ENCODE peak calls at places on chromosomes 3 and 15, in eight cellular contexts. Z, O, C, G, T, V, J and R are unnamed samples.

GRCh38 chr3:139764936-139765335 is 87.2 kb upstream of the NMNAT3 start:
- DNase-seq in Z (no peak), O (no peak), C (no peak), G (no peak), T (no peak), V (no peak), J (no peak), R (no peak)

GRCh38 chr3:126344380-126345041 is 12.7 kb downstream of the KLF15 start:
- DNase-seq in Z (peak), O (no peak), C (no peak), G (peak), T (peak), V (peak), J (peak), R (no peak)

GRCh38 chr3:124246949-124247348 is 255.0 kb upstream of the ROPN1 start:
- DNase-seq in Z (no peak), O (peak), C (no peak), G (no peak), T (no peak), V (no peak), J (no peak), R (no peak)

GRCh38 chr3:14425574-14426304 is 23.3 kb downstream of the SLC6A6 start:
- DNase-seq in Z (no peak), O (no peak), C (no peak), G (no peak), T (peak), V (peak), J (no peak), R (no peak)

GRCh38 chr3:128447561-128448013 is 19.1 kb downstream of the DNAJB8 start:
- DNase-seq in Z (no peak), O (no peak), C (no peak), G (no peak), T (no peak), V (no peak), J (no peak), R (no peak)

GRCh38 chr3:88713233-88713691 is 394.2 kb upstream of the EPHA3 start:
- DNase-seq in Z (no peak), O (no peak), C (no peak), G (no peak), T (no peak), V (no peak), J (no peak), R (no peak)

GRCh38 chr3:78978037-78978436 is 789.8 kb downstream of the ROBO1 start:
- DNase-seq in Z (no peak), O (no peak), C (no peak), G (no peak), T (no peak), V (no peak), J (no peak), R (no peak)

GRCh38 chr3:7171493-7171892 is 310.6 kb downstream of the GRM7 start:
- DNase-seq in Z (no peak), O (no peak), C (no peak), G (no peak), T (peak), V (no peak), J (no peak), R (no peak)

GRCh38 chr3:170699158-170700053 is 113.5 kb upstream of the SLC7A14 start:
- DNase-seq in Z (no peak), O (no peak), C (no peak), G (no peak), T (no peak), V (no peak), J (peak), R (no peak)

GRCh38 chr3:59839810-59840515 is 790.1 kb upstream of the CFAP20DC start:
- DNase-seq in Z (no peak), O (no peak), C (no peak), G (no peak), T (no peak), V (no peak), J (no peak), R (no peak)

GRCh38 chr3:37308247-37308646 is 133.9 kb upstream of the LRRFIP2 start:
- DNase-seq in Z (no peak), O (peak), C (no peak), G (no peak), T (no peak), V (no peak), J (no peak), R (no peak)

GRCh38 chr15:68620721-68621528 is 42.1 kb downstream of the CORO2B start:
- DNase-seq in Z (no peak), O (no peak), C (peak), G (no peak), T (peak), V (no peak), J (peak), R (no peak)

GRCh38 chr15:86080302-86080701 is 631 bp downstream of the AGBL1 start:
- DNase-seq in Z (no peak), O (no peak), C (no peak), G (no peak), T (no peak), V (no peak), J (no peak), R (no peak)

GRCh38 chr3:192847918-192848317 is 69.7 kb downstream of the MB21D2 start:
- DNase-seq in Z (no peak), O (no peak), C (no peak), G (no peak), T (no peak), V (no peak), J (no peak), R (no peak)

GRCh38 chr3:39637807-39638206 is 170.3 kb downstream of the MOBP start:
- DNase-seq in Z (no peak), O (peak), C (no peak), G (no peak), T (no peak), V (no peak), J (no peak), R (no peak)

GRCh38 chr15:67574981-67575632 is 32.6 kb downstream of the MAP2K5 start:
- DNase-seq in Z (no peak), O (no peak), C (no peak), G (no peak), T (no peak), V (no peak), J (no peak), R (no peak)

GRCh38 chr3:179229177-179229576 is 21.7 kb downstream of the KCNMB3 start:
- DNase-seq in Z (no peak), O (no peak), C (no peak), G (no peak), T (no peak), V (no peak), J (no peak), R (no peak)

GRCh38 chr3:15405448-15406050 is 21.8 kb downstream of the METTL6 start:
- DNase-seq in Z (no peak), O (peak), C (peak), G (no peak), T (no peak), V (no peak), J (no peak), R (no peak)

GRCh38 chr3:70360985-70361384 is 48.5 kb upstream of the MDFIC2 start:
- DNase-seq in Z (no peak), O (no peak), C (no peak), G (no peak), T (no peak), V (no peak), J (no peak), R (no peak)

GRCh38 chr3:187968883-187969580 is 184.9 kb upstream of the LPP start:
- DNase-seq in Z (no peak), O (no peak), C (peak), G (no peak), T (no peak), V (no peak), J (peak), R (no peak)

GRCh38 chr3:11115548-11115947 is 38.7 kb upstream of the HRH1 start:
- DNase-seq in Z (no peak), O (no peak), C (no peak), G (no peak), T (no peak), V (no peak), J (no peak), R (no peak)

DNA sequence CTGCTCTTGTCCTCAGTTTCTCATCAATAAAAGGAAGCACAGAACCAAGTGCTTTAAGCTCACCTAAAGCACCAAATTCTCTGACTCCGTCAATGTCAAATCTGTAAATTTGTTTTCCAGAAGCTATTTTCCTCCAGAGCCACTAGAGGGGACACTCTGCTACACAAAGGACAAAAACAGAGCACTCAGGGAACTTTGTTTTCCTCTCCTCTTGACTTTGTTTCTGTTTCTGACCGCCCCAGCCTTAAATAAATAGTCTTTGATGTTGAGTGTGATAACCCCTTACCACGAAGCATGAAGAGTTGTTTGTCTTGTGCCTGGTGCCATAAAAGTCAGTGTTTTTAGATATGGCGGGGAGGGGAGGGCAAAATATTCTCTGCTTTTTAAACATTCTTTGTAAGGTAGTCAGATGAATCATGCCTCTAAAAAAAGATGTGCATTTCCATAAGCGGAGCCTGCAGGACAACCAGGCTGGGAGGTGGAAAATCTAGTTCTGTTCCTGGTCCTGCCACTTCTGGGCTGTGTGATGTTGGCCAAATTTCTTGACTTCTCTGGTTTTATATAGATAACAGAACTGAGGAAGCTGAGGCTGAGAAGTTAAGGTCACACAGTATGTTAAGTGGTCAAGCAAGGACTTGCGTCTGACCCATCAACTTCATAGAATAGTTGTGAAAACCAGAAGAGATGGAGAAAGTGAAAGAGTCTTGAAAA is 7.3 kb upstream of the ZBTB38 start:
- DNase-seq in Z (no peak), O (peak), C (peak), G (no peak), T (no peak), V (no peak), J (no peak), R (no peak)
- TF ChIP-seq CTCF in Z (peak), O (peak), C (peak), G (peak), T (no peak), V (no peak), J (peak), R (peak)

DNA sequence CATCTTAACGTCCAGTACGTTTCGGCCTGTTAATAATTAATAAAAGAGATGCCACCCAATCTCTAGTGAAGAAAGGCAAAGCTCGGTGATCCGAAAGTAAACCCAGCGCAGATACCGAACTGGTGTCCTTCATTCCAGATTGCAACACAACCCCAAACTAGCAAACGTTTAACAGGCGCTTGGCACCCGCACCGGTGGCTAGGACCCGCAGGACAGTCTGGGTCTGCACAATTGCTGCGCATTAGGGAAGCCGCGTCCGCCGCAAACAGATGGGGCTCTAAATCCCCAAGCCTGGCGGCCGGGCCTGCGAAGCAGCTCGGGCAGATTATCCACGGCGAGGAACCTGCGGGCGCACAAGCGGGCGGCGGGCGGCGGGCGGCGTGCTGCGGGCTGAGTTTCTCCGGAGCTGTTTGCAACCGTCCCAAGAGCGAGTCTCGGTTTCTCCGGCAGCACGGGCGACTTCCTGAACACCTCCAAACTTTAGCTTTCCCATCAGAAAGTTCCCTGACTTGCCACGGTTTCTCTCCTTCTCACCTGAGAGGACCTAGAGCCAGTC is 112.1 kb upstream of the ICE2 start:
- DNase-seq in Z (peak), O (no peak), C (peak), G (peak), T (peak), V (peak), J (peak), R (peak)
- TF ChIP-seq CTCF in Z (no peak), O (no peak), C (no peak), G (no peak), T (no peak), V (no peak), J (no peak), R (no peak)

GRCh38 chr3:28348637-28349396 is at the start of the genes AZI2 and ZCWPW2:
- DNase-seq in Z (peak), O (peak), C (peak), G (peak), T (peak), V (peak), J (peak), R (peak)
- TF ChIP-seq CTCF in Z (peak), O (no peak), C (no peak), G (no peak), T (no peak), V (no peak), J (peak), R (no peak)

DNA sequence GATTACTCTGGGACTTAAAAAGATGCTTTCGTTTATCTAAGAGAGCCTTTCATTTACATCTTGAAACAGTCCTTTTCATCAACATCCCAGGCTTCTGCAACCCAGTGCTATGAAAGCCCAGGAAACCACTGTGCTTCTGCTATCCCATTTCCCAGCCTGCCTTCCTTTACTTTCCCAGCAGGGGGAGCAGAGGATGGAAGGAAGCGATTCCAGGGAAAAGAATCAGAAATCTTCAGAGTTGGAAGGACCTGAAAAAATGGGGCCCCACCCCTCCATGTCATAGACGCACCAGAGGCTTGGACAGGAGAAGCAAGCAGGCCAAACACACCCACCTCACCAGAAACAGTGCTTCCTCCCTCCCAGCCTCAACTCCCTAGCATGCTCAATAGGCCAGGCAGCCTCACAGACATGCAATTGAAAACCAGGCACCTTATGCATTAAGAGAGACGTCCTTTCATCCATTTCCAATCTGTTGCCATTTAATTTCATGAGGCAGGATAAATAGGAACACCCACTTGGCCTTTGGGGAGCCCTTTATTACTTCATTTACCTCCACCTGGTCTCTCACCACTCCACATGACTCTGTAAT is 584.1 kb downstream of the NTRK3 start:
- DNase-seq in Z (peak), O (no peak), C (peak), G (no peak), T (no peak), V (no peak), J (peak), R (peak)
- TF ChIP-seq CTCF in Z (peak), O (no peak), C (peak), G (peak), T (no peak), V (no peak), J (peak), R (peak)

DNA sequence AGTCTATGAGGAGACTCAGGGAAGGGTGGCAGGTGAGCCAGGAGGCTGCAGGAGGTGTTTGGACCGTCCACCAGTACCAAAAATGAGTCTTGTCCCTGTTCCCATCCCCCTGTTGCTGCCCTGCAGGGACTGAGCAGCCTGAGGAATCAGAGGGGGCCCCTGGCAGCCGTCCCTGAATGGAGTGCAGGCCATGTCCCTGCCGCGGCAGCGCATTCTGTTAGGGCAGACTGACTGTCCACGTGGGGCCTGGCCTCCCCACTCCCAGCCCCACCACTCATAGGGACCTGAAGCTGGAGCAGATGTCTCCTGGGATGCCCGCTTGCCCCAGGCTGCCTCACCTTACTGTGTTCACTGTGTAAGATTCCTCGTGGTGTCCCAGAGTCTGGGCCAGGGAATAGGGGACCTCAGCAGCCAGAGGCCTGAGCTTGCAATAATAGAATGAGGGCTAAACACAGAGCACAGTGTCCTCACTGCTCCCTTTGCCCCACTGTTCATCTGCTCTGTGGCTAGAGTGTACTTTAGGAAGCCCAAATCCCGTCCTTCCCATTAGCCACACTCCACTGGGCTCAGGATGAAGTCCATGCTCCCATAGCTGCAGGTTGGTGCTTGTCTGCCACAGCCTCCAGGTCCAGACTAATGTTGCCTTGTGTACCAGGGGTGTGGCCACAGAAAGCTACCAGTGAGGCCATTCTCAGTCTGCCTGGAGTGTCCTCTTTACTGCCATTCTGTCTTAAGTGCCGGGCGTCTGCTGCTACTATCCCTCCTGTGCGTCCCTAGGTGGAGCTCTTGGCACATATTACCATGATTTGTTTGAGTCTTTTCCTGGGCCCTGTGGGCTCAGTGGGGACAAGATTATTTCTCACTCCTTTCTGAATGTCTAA is 63.2 kb downstream of the HCN4 start:
- DNase-seq in Z (no peak), O (peak), C (no peak), G (no peak), T (no peak), V (no peak), J (no peak), R (no peak)
- TF ChIP-seq CTCF in Z (peak), O (peak), C (no peak), G (peak), T (no peak), V (no peak), J (no peak), R (no peak)

GRCh38 chr3:13069495-13069894 is 3.7 kb downstream of the IQSEC1 start:
- DNase-seq in Z (no peak), O (no peak), C (no peak), G (peak), T (no peak), V (no peak), J (no peak), R (no peak)

GRCh38 chr3:13067778-13068177 is 5.5 kb downstream of the IQSEC1 start:
- DNase-seq in Z (no peak), O (no peak), C (no peak), G (peak), T (no peak), V (no peak), J (no peak), R (no peak)

GRCh38 chr3:13066236-13066635 is 7.0 kb downstream of the IQSEC1 start:
- DNase-seq in Z (no peak), O (no peak), C (no peak), G (peak), T (no peak), V (no peak), J (no peak), R (no peak)

GRCh38 chr3:13070622-13071021 is 2.6 kb downstream of the IQSEC1 start:
- DNase-seq in Z (no peak), O (no peak), C (no peak), G (peak), T (no peak), V (no peak), J (no peak), R (no peak)

DNA sequence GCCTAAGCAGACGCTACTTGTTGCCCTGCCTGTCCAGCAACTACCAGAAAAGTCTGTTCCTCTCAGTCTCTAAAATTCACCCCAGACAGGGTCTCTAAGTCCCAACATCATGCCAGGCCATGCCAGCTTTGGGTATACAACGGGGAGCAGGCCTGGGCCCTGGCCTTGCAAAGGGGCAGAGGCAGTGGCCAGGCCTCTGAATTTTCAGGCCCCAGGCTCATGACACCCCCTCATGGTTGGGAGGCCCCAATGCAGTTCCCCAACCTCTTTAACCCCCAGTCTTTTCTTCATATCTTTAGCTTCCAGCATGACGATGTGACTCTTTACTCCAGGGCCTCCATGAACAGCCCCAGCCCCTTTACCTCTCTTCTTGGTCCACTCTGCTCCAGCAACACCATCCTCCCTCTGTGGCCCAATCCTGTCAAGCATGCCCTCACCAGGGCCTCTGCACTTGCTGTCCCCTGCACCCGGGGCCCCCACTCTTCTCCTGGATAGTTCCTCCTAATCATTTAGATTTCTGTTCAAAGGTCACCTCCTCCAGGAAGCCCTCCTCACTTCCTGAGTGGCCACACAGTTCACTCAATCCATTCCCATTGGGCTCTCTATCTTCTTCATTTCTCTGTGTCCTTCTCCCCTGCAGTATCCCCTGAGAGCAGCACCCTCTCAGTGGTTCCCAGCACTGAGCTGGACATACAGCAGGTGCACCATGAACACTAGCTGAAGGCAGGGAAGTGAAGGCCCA is 4.8 kb downstream of the IQSEC1 start:
- DNase-seq in Z (no peak), O (no peak), C (no peak), G (peak), T (no peak), V (no peak), J (no peak), R (no peak)
- TF ChIP-seq CTCF in Z (no peak), O (no peak), C (no peak), G (no peak), T (no peak), V (no peak), J (no peak), R (peak)

GRCh38 chr15:70259640-70260066 is 161.9 kb upstream of the TLE3 start:
- DNase-seq in Z (no peak), O (no peak), C (no peak), G (no peak), T (no peak), V (no peak), J (no peak), R (no peak)
- TF ChIP-seq CTCF in Z (peak), O (no peak), C (no peak), G (no peak), T (no peak), V (no peak), J (no peak), R (no peak)

GRCh38 chr3:53677406-53677805 is 168.8 kb downstream of the CHDH start:
- DNase-seq in Z (no peak), O (no peak), C (no peak), G (no peak), T (no peak), V (no peak), J (no peak), R (no peak)
- TF ChIP-seq CTCF in Z (peak), O (peak), C (no peak), G (peak), T (no peak), V (no peak), J (no peak), R (no peak)